ENCODE peak calls at places on chromosome 15, in eight cellular contexts. Q is colonic mucosa, M is neural progenitor cell, K is OCI-LY7, P is psoas muscle, U is mammary epithelial cell, D is right lobe of liver, V is ascending aorta. O is an unnamed sample. For H3K4me1, the result is how much of the 10 kb centered on the place peaks cover.

GRCh38 chr15:39338251-39338650 is 242.6 kb upstream of the THBS1 start:
- DNase-seq in M (no peak), V (no peak), Q (no peak), U (no peak), D (no peak), K (no peak), P (no peak), O (no peak)

GRCh38 chr15:92772626-92773244 is 117.2 kb upstream of the FAM174B start:
- DNase-seq in M (no peak), U (no peak), Q (no peak), P (no peak), V (no peak), K (no peak), D (no peak), O (no peak)

GRCh38 chr15:59224474-59224873 is 17.8 kb downstream of the LDHAL6B start:
- DNase-seq in K (no peak), Q (no peak), U (no peak), M (no peak), V (no peak), D (no peak), P (peak), O (peak)

GRCh38 chr15:69777356-69777755 is 320.4 kb downstream of the TLE3 start:
- DNase-seq in Q (no peak), D (no peak), K (no peak), U (no peak), M (no peak), V (no peak), P (no peak), O (no peak)

GRCh38 chr15:59995568-59996349 is 8.4 kb upstream of the FOXB1 start:
- DNase-seq in V (no peak), D (no peak), K (no peak), P (no peak), Q (no peak), M (peak), U (no peak), O (no peak)

GRCh38 chr15:52068004-52068403 is 44.6 kb downstream of the BCL2L10 start:
- DNase-seq in K (no peak), U (peak), Q (no peak), M (no peak), V (no peak), D (no peak), P (no peak), O (no peak)

GRCh38 chr15:42144841-42145375 is 11.5 kb downstream of the PLA2G4F start:
- DNase-seq in V (no peak), K (no peak), P (no peak), Q (no peak), D (no peak), M (no peak), U (no peak), O (peak)

GRCh38 chr15:26048669-26049068 is 185.5 kb upstream of the ATP10A start:
- DNase-seq in D (no peak), V (no peak), M (no peak), U (no peak), Q (no peak), K (no peak), P (no peak), O (no peak)

GRCh38 chr15:74129411-74130088 is 836 bp upstream of the ISLR2 start:
- DNase-seq in U (no peak), D (no peak), V (no peak), M (peak), Q (no peak), P (no peak), K (no peak), O (no peak)

GRCh38 chr15:56734013-56734625 is 810 bp upstream of the ZNF280D start:
- DNase-seq in Q (no peak), V (no peak), M (no peak), U (peak), D (no peak), P (no peak), K (peak), O (no peak)

GRCh38 chr15:51382787-51383186 is 41.3 kb downstream of the GLDN start:
- DNase-seq in D (no peak), M (peak), K (peak), U (peak), V (no peak), Q (no peak), P (no peak), O (no peak)

DNA sequence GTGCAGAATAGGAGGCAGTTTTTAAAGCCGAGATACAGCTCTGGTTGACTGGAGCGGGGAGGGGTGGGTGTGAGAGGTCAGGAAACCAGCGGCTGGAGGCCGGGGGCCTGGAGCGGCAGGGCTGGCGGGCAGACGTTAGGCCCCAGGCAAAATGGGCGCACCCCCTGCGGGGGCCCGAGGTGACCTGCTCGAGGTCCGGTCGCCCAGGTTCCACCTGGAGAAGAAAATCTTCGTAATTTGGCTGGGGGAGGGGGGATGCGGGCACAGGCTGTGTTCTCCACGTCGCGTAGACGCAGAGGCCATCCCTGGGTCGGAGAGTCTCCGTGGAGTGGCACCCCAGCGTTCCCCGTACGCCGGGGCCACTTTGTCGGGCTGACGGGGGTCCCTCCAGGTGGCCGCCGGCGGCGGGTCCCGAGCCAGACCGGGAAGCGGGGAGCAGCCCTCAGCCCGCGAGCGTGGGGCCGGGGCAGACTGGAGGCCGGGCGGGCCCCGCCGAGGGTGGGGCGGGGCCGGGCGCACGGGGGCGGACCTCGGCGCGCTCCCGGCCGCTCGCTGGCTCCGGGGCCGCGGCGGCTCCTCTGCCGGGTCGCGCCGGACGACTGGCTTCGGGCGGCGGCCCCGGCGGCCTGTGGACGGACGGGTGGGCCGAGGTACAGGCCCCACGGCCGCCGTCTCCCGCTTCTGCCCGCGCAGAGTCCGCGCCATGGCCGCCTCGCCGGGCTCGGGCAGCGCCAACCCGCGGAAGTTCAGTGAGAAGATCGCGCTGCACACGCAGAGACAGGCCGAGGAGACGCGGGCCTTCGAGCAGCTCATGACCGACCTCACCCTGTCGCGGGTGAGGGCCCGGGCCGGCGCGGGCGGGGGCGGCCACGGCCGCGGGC is at the start of gene CRTC3:
- DNase-seq in V (peak), D (peak), M (peak), U (peak), P (peak), Q (peak), K (peak), O (peak)
- TF ChIP-seq CTCF in V (no peak), D (no peak), M (no peak), U (no peak), P (no peak), Q (no peak), K (no peak), O (no peak)

DNA sequence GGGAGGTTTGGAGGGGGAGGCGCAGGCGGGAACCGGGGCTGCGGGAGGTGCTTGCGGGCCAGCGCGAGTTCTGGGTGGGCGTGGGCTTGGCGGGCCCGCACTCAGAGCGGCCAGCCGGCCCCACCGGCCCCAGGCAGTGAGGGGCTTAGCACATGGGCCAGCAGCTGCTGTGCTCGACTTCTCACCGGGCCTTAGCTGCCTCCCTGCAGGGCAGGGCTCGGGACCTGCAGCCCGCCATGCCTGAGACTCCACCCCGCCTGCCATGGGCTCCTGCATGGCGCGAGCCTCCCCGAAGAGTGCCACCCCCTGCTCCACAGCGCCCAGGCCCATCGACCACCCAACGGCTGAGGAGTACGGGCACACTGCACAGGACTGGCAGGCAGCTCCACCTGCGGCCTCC is 98.6 kb upstream of the IGF1R start:
- DNase-seq in P (no peak), K (no peak), U (no peak), Q (no peak), D (no peak), V (no peak), M (no peak), O (peak)
- H3K4me1 ChIP-seq in P (under half), K (under half), U (under half), Q (under half), D (under half), V (under half), M (under half), O (under half)

GRCh38 chr15:93974804-93975481 is 256.4 kb upstream of the MCTP2 start:
- DNase-seq in K (no peak), M (peak), P (no peak), U (peak), Q (no peak), V (no peak), D (no peak), O (no peak)
- TF ChIP-seq CTCF in K (peak), M (peak), P (peak), U (peak), Q (peak), V (no peak), D (peak), O (peak)

GRCh38 chr15:85527907-85528306 is 147.5 kb downstream of the AKAP13 start:
- DNase-seq in V (no peak), M (no peak), U (peak), P (no peak), D (no peak), Q (no peak), K (no peak), O (no peak)
- H3K4me1 ChIP-seq in V (under half), M (under half), U (under half), P (under half), D (under half), Q (under half), K (under half), O (under half)